ENCODE peak calls at places on chromosomes 6 and 20, in ten cellular contexts. One of them, this sample, is unnamed.

GRCh38 chr6:35128496-35128895 is 12.6 kb downstream of the TCP11 start:
- DNase-seq in fibroblast of lung: peak; percentile 54
- DNase-seq in heart right ventricle: no peak
- DNase-seq in brain microvascular endothelial cell: peak; percentile 34
- DNase-seq in MM.1S: no peak
- DNase-seq in mucosa of descending colon: no peak
- DNase-seq in epithelial cell of esophagus: no peak
- DNase-seq in fibroblast of villous mesenchyme: no peak
- DNase-seq in uterus: no peak
- DNase-seq in astrocyte of the cerebellum: peak; percentile 76
- DNase-seq in this sample: peak; percentile 24

GRCh38 chr6:30965140-30965601 is 18.3 kb upstream of the MUC21 start:
- DNase-seq in fibroblast of lung: no peak
- DNase-seq in heart right ventricle: no peak
- DNase-seq in brain microvascular endothelial cell: no peak
- DNase-seq in MM.1S: no peak
- DNase-seq in mucosa of descending colon: no peak
- DNase-seq in epithelial cell of esophagus: no peak
- DNase-seq in fibroblast of villous mesenchyme: no peak
- DNase-seq in uterus: no peak
- DNase-seq in astrocyte of the cerebellum: no peak
- DNase-seq in this sample: no peak

GRCh38 chr20:62500237-62500864 is 24.6 kb upstream of the GATA5 start:
- DNase-seq in fibroblast of lung: peak; percentile 32
- DNase-seq in heart right ventricle: peak; percentile 85
- DNase-seq in brain microvascular endothelial cell: peak; percentile 35
- DNase-seq in MM.1S: peak; percentile 56
- DNase-seq in mucosa of descending colon: peak; percentile 85
- DNase-seq in epithelial cell of esophagus: peak; percentile 55
- DNase-seq in fibroblast of villous mesenchyme: peak; percentile 53
- DNase-seq in uterus: peak; percentile 78
- DNase-seq in astrocyte of the cerebellum: no peak
- DNase-seq in this sample: no peak

GRCh38 chr6:158040804-158041347 is 59.2 kb downstream of the SYNJ2 start:
- DNase-seq in fibroblast of lung: peak; percentile 84
- DNase-seq in heart right ventricle: no peak
- DNase-seq in brain microvascular endothelial cell: peak; percentile 87
- DNase-seq in MM.1S: no peak
- DNase-seq in mucosa of descending colon: peak; percentile 29
- DNase-seq in epithelial cell of esophagus: no peak
- DNase-seq in fibroblast of villous mesenchyme: peak; percentile 88
- DNase-seq in uterus: no peak
- DNase-seq in astrocyte of the cerebellum: no peak
- DNase-seq in this sample: no peak

GRCh38 chr6:155224031-155224451 is 39.8 kb upstream of the CLDN20 start:
- DNase-seq in fibroblast of lung: peak; percentile 95
- DNase-seq in heart right ventricle: no peak
- DNase-seq in brain microvascular endothelial cell: peak; percentile 85
- DNase-seq in MM.1S: no peak
- DNase-seq in mucosa of descending colon: no peak
- DNase-seq in epithelial cell of esophagus: peak; percentile 97
- DNase-seq in fibroblast of villous mesenchyme: peak; percentile 83
- DNase-seq in uterus: no peak
- DNase-seq in astrocyte of the cerebellum: peak; percentile 62
- DNase-seq in this sample: peak; percentile 71

GRCh38 chr20:19990911-19991707 is 26.1 kb upstream of the NAA20 start:
- DNase-seq in fibroblast of lung: peak; percentile 82
- DNase-seq in heart right ventricle: no peak
- DNase-seq in brain microvascular endothelial cell: no peak
- DNase-seq in MM.1S: no peak
- DNase-seq in mucosa of descending colon: no peak
- DNase-seq in epithelial cell of esophagus: no peak
- DNase-seq in fibroblast of villous mesenchyme: no peak
- DNase-seq in uterus: no peak
- DNase-seq in astrocyte of the cerebellum: no peak
- DNase-seq in this sample: no peak

GRCh38 chr6:50825375-50826036 is 6.8 kb downstream of the TFAP2B start:
- DNase-seq in fibroblast of lung: no peak
- DNase-seq in heart right ventricle: no peak
- DNase-seq in brain microvascular endothelial cell: no peak
- DNase-seq in MM.1S: no peak
- DNase-seq in mucosa of descending colon: no peak
- DNase-seq in epithelial cell of esophagus: no peak
- DNase-seq in fibroblast of villous mesenchyme: no peak
- DNase-seq in uterus: no peak
- DNase-seq in astrocyte of the cerebellum: no peak
- DNase-seq in this sample: no peak

GRCh38 chr20:64131406-64131805 is 24.0 kb upstream of the NPBWR2 start:
- DNase-seq in fibroblast of lung: no peak
- DNase-seq in heart right ventricle: no peak
- DNase-seq in brain microvascular endothelial cell: no peak
- DNase-seq in MM.1S: no peak
- DNase-seq in mucosa of descending colon: no peak
- DNase-seq in epithelial cell of esophagus: peak; percentile 25
- DNase-seq in fibroblast of villous mesenchyme: peak; percentile 3
- DNase-seq in uterus: no peak
- DNase-seq in astrocyte of the cerebellum: no peak
- DNase-seq in this sample: no peak

GRCh38 chr6:152783217-152783878 is 32.8 kb downstream of the VIP start:
- DNase-seq in fibroblast of lung: no peak
- DNase-seq in heart right ventricle: no peak
- DNase-seq in brain microvascular endothelial cell: no peak
- DNase-seq in MM.1S: no peak
- DNase-seq in mucosa of descending colon: no peak
- DNase-seq in epithelial cell of esophagus: no peak
- DNase-seq in fibroblast of villous mesenchyme: no peak
- DNase-seq in uterus: no peak
- DNase-seq in astrocyte of the cerebellum: no peak
- DNase-seq in this sample: no peak

GRCh38 chr20:41440882-41441281 is 74.3 kb upstream of the EMILIN3 start:
- DNase-seq in fibroblast of lung: no peak
- DNase-seq in heart right ventricle: no peak
- DNase-seq in brain microvascular endothelial cell: no peak
- DNase-seq in MM.1S: no peak
- DNase-seq in mucosa of descending colon: no peak
- DNase-seq in epithelial cell of esophagus: no peak
- DNase-seq in fibroblast of villous mesenchyme: no peak
- DNase-seq in uterus: no peak
- DNase-seq in astrocyte of the cerebellum: no peak
- DNase-seq in this sample: no peak

GRCh38 chr20:53752971-53753879 is 159.6 kb upstream of the ZNF217 start:
- DNase-seq in fibroblast of lung: peak; percentile 84
- DNase-seq in heart right ventricle: no peak
- DNase-seq in brain microvascular endothelial cell: no peak
- DNase-seq in MM.1S: peak; percentile 40
- DNase-seq in mucosa of descending colon: no peak
- DNase-seq in epithelial cell of esophagus: peak; percentile 85
- DNase-seq in fibroblast of villous mesenchyme: no peak
- DNase-seq in uterus: no peak
- DNase-seq in astrocyte of the cerebellum: no peak
- DNase-seq in this sample: no peak

GRCh38 chr6:170438402-170438753 is 114.7 kb downstream of the PSMB1 start:
- DNase-seq in fibroblast of lung: peak; percentile 100
- DNase-seq in heart right ventricle: peak; percentile 67
- DNase-seq in brain microvascular endothelial cell: peak; percentile 100
- DNase-seq in MM.1S: peak; percentile 71
- DNase-seq in mucosa of descending colon: peak; percentile 79
- DNase-seq in epithelial cell of esophagus: peak; percentile 100
- DNase-seq in fibroblast of villous mesenchyme: peak; percentile 98
- DNase-seq in uterus: peak; percentile 80
- DNase-seq in astrocyte of the cerebellum: peak; percentile 93
- DNase-seq in this sample: peak; percentile 93

GRCh38 chr6:129353067-129353466 is 356.9 kb downstream of the ARHGAP18 start:
- DNase-seq in fibroblast of lung: no peak
- DNase-seq in heart right ventricle: peak; percentile 32
- DNase-seq in brain microvascular endothelial cell: no peak
- DNase-seq in MM.1S: no peak
- DNase-seq in mucosa of descending colon: peak; percentile 25
- DNase-seq in epithelial cell of esophagus: peak; percentile 67
- DNase-seq in fibroblast of villous mesenchyme: no peak
- DNase-seq in uterus: no peak
- DNase-seq in astrocyte of the cerebellum: no peak
- DNase-seq in this sample: no peak

GRCh38 chr6:33297406-33297955 is 1.3 kb downstream of the RGL2 start:
- DNase-seq in fibroblast of lung: no peak
- DNase-seq in heart right ventricle: no peak
- DNase-seq in brain microvascular endothelial cell: no peak
- DNase-seq in MM.1S: no peak
- DNase-seq in mucosa of descending colon: peak; percentile 78
- DNase-seq in epithelial cell of esophagus: peak; percentile 83
- DNase-seq in fibroblast of villous mesenchyme: no peak
- DNase-seq in uterus: no peak
- DNase-seq in astrocyte of the cerebellum: no peak
- DNase-seq in this sample: no peak

DNA sequence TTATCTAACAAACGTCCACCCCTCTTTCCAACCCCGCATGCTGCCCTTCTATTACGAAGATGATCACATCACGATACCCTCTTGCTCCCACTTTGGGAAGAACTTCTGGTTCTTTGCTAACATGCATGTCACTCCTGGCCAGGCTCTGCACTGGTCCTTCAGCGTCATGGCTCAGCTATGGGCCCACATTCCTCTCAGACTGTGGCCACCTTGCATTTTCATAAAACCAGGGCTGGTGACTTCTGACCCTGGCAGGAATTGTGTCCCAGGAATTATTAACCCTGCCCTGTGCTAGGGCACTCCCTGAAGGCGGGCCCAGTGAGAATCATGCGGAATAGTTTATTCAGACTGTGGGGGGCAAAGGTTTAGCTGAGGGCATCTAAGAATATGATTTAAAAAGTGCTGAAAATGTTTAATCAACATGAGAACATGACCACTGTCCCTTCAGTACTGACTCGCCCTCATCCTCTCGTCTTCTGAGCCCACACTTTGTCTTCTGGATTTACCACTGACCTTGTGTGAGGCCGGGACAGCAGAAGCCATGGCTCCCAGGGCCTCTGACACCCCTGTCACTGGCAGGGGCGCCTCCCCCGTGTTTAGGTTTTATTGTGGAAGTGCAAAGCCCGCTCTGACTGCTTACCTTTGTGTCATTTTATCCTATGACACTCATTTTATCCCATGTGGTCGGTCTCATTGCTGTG is 38.1 kb upstream of the THBS2 start:
- DNase-seq in fibroblast of lung: peak; percentile 34
- DNase-seq in heart right ventricle: no peak
- DNase-seq in brain microvascular endothelial cell: no peak
- DNase-seq in MM.1S: no peak
- DNase-seq in mucosa of descending colon: no peak
- DNase-seq in epithelial cell of esophagus: no peak
- DNase-seq in fibroblast of villous mesenchyme: no peak
- DNase-seq in uterus: no peak
- DNase-seq in astrocyte of the cerebellum: no peak
- DNase-seq in this sample: no peak
- TF ChIP-seq CTCF in fibroblast of lung: no peak
- TF ChIP-seq CTCF in heart right ventricle: no peak
- TF ChIP-seq CTCF in brain microvascular endothelial cell: no peak
- TF ChIP-seq CTCF in MM.1S: no peak
- TF ChIP-seq CTCF in mucosa of descending colon: no peak
- TF ChIP-seq CTCF in epithelial cell of esophagus: no peak
- TF ChIP-seq CTCF in fibroblast of villous mesenchyme: no peak
- TF ChIP-seq CTCF in uterus: no peak
- TF ChIP-seq CTCF in astrocyte of the cerebellum: no peak
- TF ChIP-seq CTCF in this sample: no peak

GRCh38 chr6:62612526-62612925 is 326.5 kb upstream of the KHDRBS2 start:
- DNase-seq in fibroblast of lung: no peak
- DNase-seq in heart right ventricle: no peak
- DNase-seq in brain microvascular endothelial cell: no peak
- DNase-seq in MM.1S: no peak
- DNase-seq in mucosa of descending colon: no peak
- DNase-seq in epithelial cell of esophagus: no peak
- DNase-seq in fibroblast of villous mesenchyme: no peak
- DNase-seq in uterus: no peak
- DNase-seq in astrocyte of the cerebellum: no peak
- DNase-seq in this sample: no peak

GRCh38 chr6:62613920-62614319 is 327.9 kb upstream of the KHDRBS2 start:
- DNase-seq in fibroblast of lung: no peak
- DNase-seq in heart right ventricle: no peak
- DNase-seq in brain microvascular endothelial cell: no peak
- DNase-seq in MM.1S: no peak
- DNase-seq in mucosa of descending colon: no peak
- DNase-seq in epithelial cell of esophagus: no peak
- DNase-seq in fibroblast of villous mesenchyme: no peak
- DNase-seq in uterus: no peak
- DNase-seq in astrocyte of the cerebellum: no peak
- DNase-seq in this sample: no peak

GRCh38 chr6:62615366-62616015 is 329.5 kb upstream of the KHDRBS2 start:
- DNase-seq in fibroblast of lung: no peak
- DNase-seq in heart right ventricle: no peak
- DNase-seq in brain microvascular endothelial cell: no peak
- DNase-seq in MM.1S: no peak
- DNase-seq in mucosa of descending colon: no peak
- DNase-seq in epithelial cell of esophagus: no peak
- DNase-seq in fibroblast of villous mesenchyme: no peak
- DNase-seq in uterus: no peak
- DNase-seq in astrocyte of the cerebellum: no peak
- DNase-seq in this sample: no peak

GRCh38 chr6:62614442-62614841 is 328.4 kb upstream of the KHDRBS2 start:
- DNase-seq in fibroblast of lung: no peak
- DNase-seq in heart right ventricle: no peak
- DNase-seq in brain microvascular endothelial cell: no peak
- DNase-seq in MM.1S: no peak
- DNase-seq in mucosa of descending colon: no peak
- DNase-seq in epithelial cell of esophagus: no peak
- DNase-seq in fibroblast of villous mesenchyme: no peak
- DNase-seq in uterus: no peak
- DNase-seq in astrocyte of the cerebellum: no peak
- DNase-seq in this sample: no peak
- H3K4me3 ChIP-seq in fibroblast of lung: no peak overlapping the region
- H3K4me3 ChIP-seq in heart right ventricle: no peak overlapping the region
- H3K4me3 ChIP-seq in brain microvascular endothelial cell: no peak overlapping the region
- H3K4me3 ChIP-seq in MM.1S: no peak overlapping the region
- H3K4me3 ChIP-seq in mucosa of descending colon: no peak overlapping the region
- H3K4me3 ChIP-seq in epithelial cell of esophagus: no peak overlapping the region
- H3K4me3 ChIP-seq in fibroblast of villous mesenchyme: no peak overlapping the region
- H3K4me3 ChIP-seq in uterus: no peak overlapping the region
- H3K4me3 ChIP-seq in astrocyte of the cerebellum: no peak overlapping the region
- H3K4me3 ChIP-seq in this sample: no peak overlapping the region

DNA sequence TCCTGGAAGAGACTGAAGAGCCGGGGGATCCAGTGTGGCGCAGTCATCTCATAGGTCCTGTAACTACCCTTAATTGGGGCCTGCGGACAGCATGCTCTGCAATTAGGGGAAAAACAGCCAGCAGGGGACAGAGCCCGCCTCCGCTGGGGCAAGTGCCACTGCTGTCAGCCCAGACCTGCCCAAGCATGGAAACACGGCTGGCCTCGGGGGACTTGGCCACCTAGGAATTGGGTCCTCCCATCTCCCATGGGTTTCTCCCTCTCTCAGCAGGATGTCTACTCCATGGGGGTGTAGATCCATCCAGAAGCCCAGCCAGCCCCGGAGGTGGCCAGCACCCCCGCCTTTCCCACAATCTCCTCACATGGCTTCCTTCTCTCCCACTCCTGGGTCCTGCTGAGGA is 3.6 kb downstream of the GHRH start:
- DNase-seq in fibroblast of lung: no peak
- DNase-seq in heart right ventricle: no peak
- DNase-seq in brain microvascular endothelial cell: no peak
- DNase-seq in MM.1S: no peak
- DNase-seq in mucosa of descending colon: no peak
- DNase-seq in epithelial cell of esophagus: no peak
- DNase-seq in fibroblast of villous mesenchyme: no peak
- DNase-seq in uterus: no peak
- DNase-seq in astrocyte of the cerebellum: no peak
- DNase-seq in this sample: no peak
- TF ChIP-seq CTCF in fibroblast of lung: no peak
- TF ChIP-seq CTCF in heart right ventricle: no peak
- TF ChIP-seq CTCF in brain microvascular endothelial cell: no peak
- TF ChIP-seq CTCF in MM.1S: no peak
- TF ChIP-seq CTCF in mucosa of descending colon: no peak
- TF ChIP-seq CTCF in epithelial cell of esophagus: no peak
- TF ChIP-seq CTCF in fibroblast of villous mesenchyme: no peak
- TF ChIP-seq CTCF in uterus: no peak
- TF ChIP-seq CTCF in astrocyte of the cerebellum: no peak
- TF ChIP-seq CTCF in this sample: no peak

GRCh38 chr6:15824851-15825250 is 162.0 kb upstream of the DTNBP1 start:
- DNase-seq in fibroblast of lung: no peak
- DNase-seq in heart right ventricle: no peak
- DNase-seq in brain microvascular endothelial cell: no peak
- DNase-seq in MM.1S: no peak
- DNase-seq in mucosa of descending colon: no peak
- DNase-seq in epithelial cell of esophagus: no peak
- DNase-seq in fibroblast of villous mesenchyme: no peak
- DNase-seq in uterus: no peak
- DNase-seq in astrocyte of the cerebellum: no peak
- DNase-seq in this sample: no peak
- H3K4me3 ChIP-seq in fibroblast of lung: no peak overlapping the region
- H3K4me3 ChIP-seq in heart right ventricle: no peak overlapping the region
- H3K4me3 ChIP-seq in brain microvascular endothelial cell: no peak overlapping the region
- H3K4me3 ChIP-seq in MM.1S: no peak overlapping the region
- H3K4me3 ChIP-seq in mucosa of descending colon: no peak overlapping the region
- H3K4me3 ChIP-seq in epithelial cell of esophagus: no peak overlapping the region
- H3K4me3 ChIP-seq in fibroblast of villous mesenchyme: no peak overlapping the region
- H3K4me3 ChIP-seq in uterus: no peak overlapping the region
- H3K4me3 ChIP-seq in astrocyte of the cerebellum: no peak overlapping the region
- H3K4me3 ChIP-seq in this sample: no peak overlapping the region

This sample was measured in AG04449.